ENCODE peak calls at places on chromosome 5, in four cellular contexts. I is astrocyte of the spinal cord, L is kidney epithelial cell, E is esophagus squamous epithelium. R is an unnamed sample.
A peak's percentile ranks its signal among the peaks of the same experiment; 100 is the strongest.

GRCh38 chr5:57470339-57470738 is 12.3 kb downstream of the ACTBL2 start:
- DNase-seq in I (no peak), L (no peak), E (no peak), R (no peak)

GRCh38 chr5:105968961-105969360 is 1701.8 kb downstream of the EFNA5 start:
- DNase-seq in I (no peak), L (no peak), E (no peak), R (no peak)

GRCh38 chr5:73693573-73694061 is 67.6 kb downstream of the ARHGEF28 start:
- DNase-seq in I (peak; percentile 62), L (no peak), E (no peak), R (no peak)

GRCh38 chr5:169647566-169647965 is 10.5 kb downstream of the DOCK2 start:
- DNase-seq in I (no peak), L (no peak), E (no peak), R (no peak)

GRCh38 chr5:15794117-15794985 is 294.4 kb downstream of the FBXL7 start:
- DNase-seq in I (no peak), L (no peak), E (no peak), R (no peak)

GRCh38 chr5:79416499-79416898 is 97.4 kb downstream of the HOMER1 start:
- DNase-seq in I (peak; percentile 1), L (no peak), E (no peak), R (peak; percentile 17)

GRCh38 chr5:21823076-21823574 is 1030.0 kb downstream of the CDH12 start:
- DNase-seq in I (no peak), L (no peak), E (no peak), R (no peak)

GRCh38 chr5:11007251-11007650 is 246.2 kb upstream of the DAP start:
- DNase-seq in I (no peak), L (no peak), E (no peak), R (peak; percentile 1)

GRCh38 chr5:169979871-169980270 is 424 bp downstream of the INSYN2B start:
- DNase-seq in I (no peak), L (no peak), E (no peak), R (no peak)

GRCh38 chr5:112986224-112986623 is 9.6 kb downstream of the DCP2 start:
- DNase-seq in I (no peak), L (no peak), E (no peak), R (no peak)

GRCh38 chr5:181222630-181223040 is 446 bp upstream of the TRIM41 start:
- DNase-seq in I (peak; percentile 83), L (no peak), E (no peak), R (no peak)

GRCh38 chr5:170270670-170271069 is 26.9 kb downstream of the LCP2 start:
- DNase-seq in I (no peak), L (no peak), E (no peak), R (no peak)

GRCh38 chr5:165996484-165996883 is 2295.0 kb upstream of the WWC1 start:
- DNase-seq in I (no peak), L (no peak), E (no peak), R (no peak)

GRCh38 chr5:74042559-74043357 is 416.8 kb downstream of the ARHGEF28 start:
- DNase-seq in I (peak; percentile 61), L (no peak), E (no peak), R (no peak)

GRCh38 chr5:170813231-170813630 is 29.7 kb downstream of the GABRP start:
- DNase-seq in I (no peak), L (no peak), E (no peak), R (no peak)

GRCh38 chr5:161676109-161676508 is 9.4 kb upstream of the GABRA6 start:
- DNase-seq in I (no peak), L (no peak), E (no peak), R (no peak)

GRCh38 chr5:171340491-171340890 is 31.4 kb downstream of the TLX3 start:
- DNase-seq in I (no peak), L (no peak), E (no peak), R (no peak)

GRCh38 chr5:90878549-90879196 is 320.1 kb downstream of the ADGRV1 start:
- DNase-seq in I (peak; percentile 60), L (no peak), E (no peak), R (no peak)

GRCh38 chr5:144405986-144406385 is 235.3 kb downstream of the KCTD16 start:
- DNase-seq in I (no peak), L (no peak), E (no peak), R (no peak)

GRCh38 chr5:130102375-130102774 is 198.1 kb downstream of the CHSY3 start:
- DNase-seq in I (no peak), L (no peak), E (no peak), R (no peak)

GRCh38 chr5:135246923-135247795 is 151.9 kb downstream of the MACROH2A1 start:
- DNase-seq in I (peak; percentile 93), L (peak; percentile 93), E (no peak), R (peak; percentile 85)

GRCh38 chr5:147822686-147823491 is 8.6 kb downstream of the SPINK1 start:
- DNase-seq in I (peak; percentile 75), L (no peak), E (no peak), R (peak; percentile 36)

GRCh38 chr5:167708449-167708848 is 583.0 kb upstream of the WWC1 start:
- DNase-seq in I (no peak), L (no peak), E (no peak), R (no peak)

GRCh38 chr5:6510132-6510531 is 61.5 kb downstream of the UBE2QL1 start:
- DNase-seq in I (peak; percentile 3), L (no peak), E (no peak), R (no peak)

GRCh38 chr5:59276277-59276647 is 617.3 kb downstream of the PDE4D start:
- DNase-seq in I (no peak), L (no peak), E (no peak), R (no peak)
- H3K4me3 ChIP-seq in I (peak overlapping the region; percentile 44), L (no peak overlapping the region), E (peak overlapping the region; percentile 48), R (no peak overlapping the region)

GRCh38 chr5:153147891-153148623 is 342.4 kb upstream of the GRIA1 start:
- DNase-seq in I (peak; percentile 66), L (peak; percentile 43), E (no peak), R (peak; percentile 41)
- TF ChIP-seq CTCF in I (peak; percentile 70), L (peak; percentile 78), E (peak; percentile 57), R (peak; percentile 74)

DNA sequence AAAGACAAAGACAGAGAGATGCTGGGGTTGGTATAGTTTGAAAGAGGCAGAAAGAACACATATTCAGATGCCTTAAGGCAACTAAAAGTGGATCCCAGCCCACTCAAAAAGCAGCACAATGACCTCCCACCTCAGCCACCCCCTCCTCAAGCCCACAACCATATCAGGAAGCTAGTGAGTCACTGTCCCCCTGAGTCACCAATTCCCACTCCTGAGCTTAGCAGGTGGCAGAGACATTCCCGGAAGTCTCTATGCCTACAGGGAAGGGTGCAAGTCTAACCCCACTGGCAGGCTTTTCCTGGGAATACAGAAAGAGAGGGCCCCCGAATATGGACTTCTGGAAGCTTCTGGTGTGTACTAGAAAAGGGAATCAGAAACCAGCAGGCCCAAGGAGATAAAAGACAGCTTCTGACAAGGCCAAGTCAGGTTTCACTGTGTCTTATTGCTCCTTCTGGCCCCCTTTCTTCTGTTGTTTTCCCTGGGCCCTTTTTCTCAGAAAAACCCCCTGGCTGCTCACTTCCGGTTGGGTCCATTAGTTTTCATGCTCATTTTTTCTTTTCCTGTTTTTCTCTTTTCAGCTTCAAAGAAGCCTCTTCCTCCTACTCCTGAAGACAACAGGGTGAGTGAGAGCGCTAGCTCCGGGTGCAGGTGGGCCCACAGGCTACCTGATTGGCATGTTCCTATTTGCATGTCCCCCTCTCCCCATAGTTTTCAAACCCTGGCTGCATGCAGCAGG is 36.8 kb downstream of the ITK start:
- DNase-seq in I (no peak), L (no peak), E (no peak), R (no peak)
- H3K4me3 ChIP-seq in I (no peak overlapping the region), L (no peak overlapping the region), E (no peak overlapping the region), R (no peak overlapping the region)

DNA sequence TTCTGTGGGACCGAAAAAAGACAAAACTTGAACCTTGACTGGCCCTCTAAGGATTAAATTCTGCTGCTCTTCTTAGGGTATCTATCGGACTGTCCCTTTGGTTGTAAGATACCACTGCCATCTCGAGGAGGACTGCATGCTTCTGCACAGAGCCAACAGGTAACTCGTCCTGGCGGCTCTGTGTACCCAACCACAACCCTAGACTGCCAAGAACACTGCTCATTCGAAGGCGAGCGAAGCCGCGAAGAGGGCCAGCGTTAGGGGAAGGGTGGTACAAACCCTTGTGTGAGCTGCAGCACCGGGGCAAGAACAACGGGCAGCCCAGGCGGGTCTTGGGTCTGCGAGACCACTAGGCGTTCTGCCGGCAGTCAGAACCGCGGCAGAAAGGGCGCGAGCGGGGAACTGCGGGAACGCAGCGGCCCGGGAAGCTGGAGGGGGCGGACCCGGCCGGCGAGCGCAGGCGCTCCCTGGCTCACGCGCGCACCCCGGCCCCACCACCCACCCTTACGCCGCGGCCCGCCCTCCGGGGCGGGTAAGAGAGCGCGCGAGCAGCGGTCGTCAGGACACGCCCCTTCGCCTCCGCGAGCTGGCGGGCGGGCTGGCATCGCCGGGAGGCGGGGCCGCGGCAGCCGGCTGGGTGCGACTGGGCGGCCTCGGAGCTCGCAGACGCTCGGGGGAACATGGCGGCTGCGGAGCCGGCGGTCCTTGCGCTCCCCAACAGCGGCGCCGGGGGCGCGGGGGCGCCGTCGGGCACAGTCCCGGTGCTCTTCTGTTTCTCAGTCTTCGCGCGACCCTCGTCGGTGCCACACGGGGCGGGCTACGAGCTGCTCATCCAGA is at the start of gene ISOC1:
- DNase-seq in I (peak; percentile 90), L (peak; percentile 63), E (peak; percentile 53), R (peak; percentile 27)
- TF ChIP-seq CTCF in I (no peak), L (peak; percentile 5), E (no peak), R (no peak)

DNA sequence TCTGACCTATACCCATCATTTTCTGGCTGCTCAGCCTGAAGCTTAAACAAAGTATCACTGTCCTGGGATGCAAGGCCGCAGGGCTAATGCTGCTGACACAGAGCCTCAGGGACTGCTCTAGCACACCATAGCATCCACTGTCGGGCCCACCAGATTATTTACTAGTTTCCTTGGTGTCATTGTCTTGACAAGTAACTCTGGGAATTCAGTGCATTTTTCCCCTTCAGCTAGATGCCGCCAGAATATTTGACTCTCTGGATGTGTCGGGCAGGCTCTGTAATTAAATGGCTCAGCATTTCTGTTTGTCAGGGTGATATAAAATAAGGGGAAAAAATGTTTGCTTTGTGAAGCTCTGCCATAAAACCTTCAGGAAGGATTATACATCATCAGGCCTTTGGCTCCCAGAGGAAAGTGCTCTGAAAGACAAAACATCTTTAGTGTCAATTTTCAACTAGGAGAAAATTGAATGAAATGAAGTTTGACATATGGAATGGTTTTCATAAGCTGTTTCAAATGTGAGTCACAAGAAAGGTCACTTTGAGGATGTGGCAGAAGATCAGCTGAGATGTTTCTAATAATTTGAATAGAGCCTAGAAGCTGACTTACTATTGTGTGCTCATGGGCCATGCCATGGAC is 350.1 kb downstream of the TMEM232 start:
- DNase-seq in I (peak; percentile 43), L (no peak), E (no peak), R (no peak)
- H3K4me3 ChIP-seq in I (no peak overlapping the region), L (no peak overlapping the region), E (no peak overlapping the region), R (no peak overlapping the region)

R was measured in HFF-Myc.